ENCODE peak calls at places on chromosomes 16 and 17, in five cellular contexts. T is WTC11, P is type B pancreatic cell, B is substantia nigra, A is occipital lobe. E is an unnamed sample.

GRCh38 chr16:73016488-73016830 is 31.5 kb downstream of the ZFHX3 start:
- DNase-seq in A (no peak), B (no peak), P (no peak), T (no peak), E (no peak)

GRCh38 chr17:80452173-80452915 is 24.1 kb downstream of the NPTX1 start:
- DNase-seq in A (no peak), B (no peak), T (no peak), P (no peak), E (no peak)

GRCh38 chr16:20348365-20349185 is 3.9 kb downstream of the UMOD start:
- DNase-seq in A (no peak), B (no peak), P (no peak), T (peak; percentile 86), E (no peak)

GRCh38 chr17:40312131-40312731 is 3.3 kb downstream of the RARA start:
- DNase-seq in B (peak; percentile 43), A (no peak), T (peak; percentile 7), P (no peak), E (no peak)

GRCh38 chr16:12157510-12158093 is 181.1 kb downstream of the SNX29 start:
- DNase-seq in P (no peak), B (no peak), A (no peak), T (no peak), E (no peak)

GRCh38 chr16:87834668-87835473 is 34.4 kb downstream of the SLC7A5 start:
- DNase-seq in T (no peak), P (no peak), A (no peak), B (no peak), E (no peak)

GRCh38 chr16:10514369-10515055 is 65.9 kb downstream of the EMP2 start:
- DNase-seq in P (no peak), T (peak; percentile 38), B (no peak), A (no peak), E (no peak)

GRCh38 chr16:68893710-68894705 is 50.7 kb downstream of the TANGO6 start:
- DNase-seq in A (no peak), P (no peak), T (peak; percentile 46), B (no peak), E (no peak)

GRCh38 chr17:71472809-71473789 is 647.7 kb upstream of the SOX9 start:
- DNase-seq in B (no peak), T (peak; percentile 11), A (no peak), P (no peak), E (no peak)

GRCh38 chr17:29722411-29723198 is 99.9 kb upstream of the CORO6 start:
- DNase-seq in B (no peak), P (no peak), T (no peak), A (no peak), E (no peak)

E was measured in amygdala.